ENCODE peak calls at places on chromosomes 12 and 14, in eight cellular contexts. C, I, P, D, R, G, W and L are unnamed samples.

GRCh38 chr14:33918256-33918655 is 32.6 kb downstream of the EGLN3 start:
- DNase-seq in C (no peak), I (no peak), P (no peak), D (no peak), R (no peak), G (no peak), W (no peak), L (no peak)

GRCh38 chr14:81447018-81447770 is 47.1 kb upstream of the STON2 start:
- DNase-seq in C (no peak), I (no peak), P (no peak), D (no peak), R (no peak), G (no peak), W (no peak), L (no peak)

GRCh38 chr12:6323340-6323994 is 13.0 kb downstream of the PLEKHG6 start:
- DNase-seq in C (peak; percentile 86), I (no peak), P (peak; percentile 89), D (peak; percentile 58), R (peak; percentile 88), G (peak; percentile 18), W (peak; percentile 67), L (peak; percentile 70)

GRCh38 chr12:27342551-27342950 is 9.9 kb downstream of the BMAL2 start:
- DNase-seq in C (no peak), I (no peak), P (no peak), D (no peak), R (no peak), G (no peak), W (no peak), L (no peak)

GRCh38 chr12:1797991-1798733 is 22.2 kb upstream of the LRTM2 start:
- DNase-seq in C (no peak), I (no peak), P (no peak), D (no peak), R (no peak), G (no peak), W (no peak), L (no peak)

GRCh38 chr14:60652674-60653387 is 3.6 kb upstream of the SIX1 start:
- DNase-seq in C (no peak), I (no peak), P (no peak), D (no peak), R (no peak), G (no peak), W (no peak), L (no peak)

GRCh38 chr14:76997257-76997970 is 31.1 kb downstream of the IRF2BPL start:
- DNase-seq in C (no peak), I (no peak), P (no peak), D (no peak), R (no peak), G (no peak), W (no peak), L (no peak)

GRCh38 chr12:51441583-51441982 is 17.0 kb downstream of the SLC4A8 start:
- DNase-seq in C (peak; percentile 10), I (no peak), P (no peak), D (no peak), R (no peak), G (no peak), W (no peak), L (no peak)

GRCh38 chr14:68255697-68256178 is 436.2 kb downstream of the RAD51B start:
- DNase-seq in C (no peak), I (no peak), P (no peak), D (no peak), R (no peak), G (no peak), W (no peak), L (no peak)

GRCh38 chr12:110762891-110763290 is 20.2 kb upstream of the PPP1CC start:
- DNase-seq in C (no peak), I (no peak), P (no peak), D (no peak), R (no peak), G (no peak), W (no peak), L (no peak)

GRCh38 chr12:6570264-6570887 is 2.3 kb upstream of the NOP2 start:
- DNase-seq in C (peak; percentile 75), I (no peak), P (no peak), D (peak; percentile 53), R (peak; percentile 80), G (peak; percentile 23), W (peak; percentile 60), L (peak; percentile 84)

GRCh38 chr12:92624236-92624635 is 78.6 kb upstream of the PLEKHG7 start:
- DNase-seq in C (no peak), I (no peak), P (peak; percentile 62), D (no peak), R (peak; percentile 17), G (no peak), W (no peak), L (no peak)

GRCh38 chr12:94427520-94428381 is 31.9 kb downstream of the CEP83 start:
- DNase-seq in C (peak; percentile 21), I (peak; percentile 25), P (no peak), D (no peak), R (no peak), G (peak; percentile 11), W (no peak), L (no peak)